ENCODE peak calls at places on chromosomes 2 and 18, in five cellular contexts. S, I, T, O and Q are unnamed samples.

GRCh38 chr2:42905341-42906114 is 113.1 kb upstream of the HAAO start:
- DNase-seq in S (no peak), I (no peak), T (no peak), O (no peak), Q (no peak)

GRCh38 chr2:144359684-144360083 is 160.2 kb downstream of the ZEB2 start:
- DNase-seq in S (no peak), I (no peak), T (no peak), O (no peak), Q (no peak)

GRCh38 chr2:207765541-207765940 is 4.2 kb downstream of the FZD5 start:
- DNase-seq in S (no peak), I (no peak), T (no peak), O (no peak), Q (no peak)

GRCh38 chr2:3355951-3356569 is 21.6 kb downstream of the EIPR1 start:
- DNase-seq in S (no peak), I (no peak), T (no peak), O (no peak), Q (no peak)

GRCh38 chr2:150107816-150108215 is 379.7 kb downstream of the RND3 start:
- DNase-seq in S (no peak), I (peak; percentile 95), T (no peak), O (no peak), Q (no peak)

GRCh38 chr2:152093464-152093863 is 5.4 kb downstream of the CACNB4 start:
- DNase-seq in S (no peak), I (no peak), T (no peak), O (no peak), Q (no peak)

GRCh38 chr2:16036951-16037350 is 96.6 kb downstream of the MYCN start:
- DNase-seq in S (no peak), I (no peak), T (no peak), O (no peak), Q (no peak)

GRCh38 chr2:1717129-1717528 is 27.2 kb downstream of the PXDN start:
- DNase-seq in S (no peak), I (peak; percentile 93), T (no peak), O (no peak), Q (no peak)

GRCh38 chr2:236892721-236893120 is 193.0 kb upstream of the COPS8 start:
- DNase-seq in S (no peak), I (peak; percentile 54), T (no peak), O (no peak), Q (no peak)

GRCh38 chr2:12304494-12305228 is 412.1 kb upstream of the TRIB2 start:
- DNase-seq in S (no peak), I (no peak), T (no peak), O (no peak), Q (no peak)

GRCh38 chr18:50194623-50195532 is at the start of gene MYO5B:
- DNase-seq in S (peak; percentile 57), I (peak; percentile 85), T (no peak), O (peak; percentile 79), Q (peak; percentile 88)

GRCh38 chr18:8478166-8478967 is 130.9 kb upstream of the RAB12 start:
- DNase-seq in S (peak; percentile 73), I (peak; percentile 67), T (peak; percentile 28), O (peak; percentile 80), Q (peak; percentile 79)

GRCh38 chr2:133477614-133477990 is 90.7 kb downstream of the NCKAP5 start:
- DNase-seq in S (no peak), I (peak; percentile 96), T (no peak), O (no peak), Q (no peak)

GRCh38 chr2:66481100-66481549 is 46.2 kb downstream of the MEIS1 start:
- DNase-seq in S (no peak), I (peak; percentile 45), T (no peak), O (no peak), Q (no peak)

GRCh38 chr2:232479341-232480200 is 8.1 kb downstream of the ECEL1 start:
- DNase-seq in S (no peak), I (no peak), T (peak; percentile 2), O (no peak), Q (no peak)

GRCh38 chr18:72833471-72833870 is 34.3 kb downstream of the NETO1 start:
- DNase-seq in S (no peak), I (peak; percentile 35), T (no peak), O (no peak), Q (no peak)

GRCh38 chr2:20537423-20538307 is 90.8 kb downstream of the RHOB start:
- DNase-seq in S (no peak), I (no peak), T (no peak), O (no peak), Q (no peak)

GRCh38 chr2:64259301-64259700 is 115.1 kb upstream of the PELI1 start:
- DNase-seq in S (no peak), I (peak; percentile 72), T (no peak), O (no peak), Q (no peak)

GRCh38 chr2:1550658-1551316 is 137.5 kb downstream of the TPO start:
- DNase-seq in S (peak; percentile 38), I (peak; percentile 50), T (peak; percentile 42), O (peak; percentile 75), Q (peak; percentile 84)

GRCh38 chr2:86518498-86518897 is 44.7 kb downstream of the CHMP3 start:
- DNase-seq in S (peak; percentile 15), I (peak; percentile 12), T (no peak), O (no peak), Q (no peak)

GRCh38 chr18:395481-396250 is 104.8 kb downstream of the COLEC12 start:
- DNase-seq in S (no peak), I (no peak), T (no peak), O (no peak), Q (no peak)

GRCh38 chr2:177275041-177275440 is 10.5 kb upstream of the NFE2L2 start:
- DNase-seq in S (no peak), I (peak; percentile 80), T (no peak), O (no peak), Q (no peak)

GRCh38 chr18:56314396-56314795 is 324.0 kb downstream of the TXNL1 start:
- DNase-seq in S (no peak), I (peak; percentile 5), T (no peak), O (no peak), Q (no peak)

GRCh38 chr2:207397917-207398655 is 131.7 kb upstream of the CREB1 start:
- DNase-seq in S (no peak), I (no peak), T (no peak), O (no peak), Q (no peak)

GRCh38 chr2:120596191-120596781 is 139.4 kb upstream of the GLI2 start:
- DNase-seq in S (no peak), I (no peak), T (no peak), O (no peak), Q (no peak)

DNA sequence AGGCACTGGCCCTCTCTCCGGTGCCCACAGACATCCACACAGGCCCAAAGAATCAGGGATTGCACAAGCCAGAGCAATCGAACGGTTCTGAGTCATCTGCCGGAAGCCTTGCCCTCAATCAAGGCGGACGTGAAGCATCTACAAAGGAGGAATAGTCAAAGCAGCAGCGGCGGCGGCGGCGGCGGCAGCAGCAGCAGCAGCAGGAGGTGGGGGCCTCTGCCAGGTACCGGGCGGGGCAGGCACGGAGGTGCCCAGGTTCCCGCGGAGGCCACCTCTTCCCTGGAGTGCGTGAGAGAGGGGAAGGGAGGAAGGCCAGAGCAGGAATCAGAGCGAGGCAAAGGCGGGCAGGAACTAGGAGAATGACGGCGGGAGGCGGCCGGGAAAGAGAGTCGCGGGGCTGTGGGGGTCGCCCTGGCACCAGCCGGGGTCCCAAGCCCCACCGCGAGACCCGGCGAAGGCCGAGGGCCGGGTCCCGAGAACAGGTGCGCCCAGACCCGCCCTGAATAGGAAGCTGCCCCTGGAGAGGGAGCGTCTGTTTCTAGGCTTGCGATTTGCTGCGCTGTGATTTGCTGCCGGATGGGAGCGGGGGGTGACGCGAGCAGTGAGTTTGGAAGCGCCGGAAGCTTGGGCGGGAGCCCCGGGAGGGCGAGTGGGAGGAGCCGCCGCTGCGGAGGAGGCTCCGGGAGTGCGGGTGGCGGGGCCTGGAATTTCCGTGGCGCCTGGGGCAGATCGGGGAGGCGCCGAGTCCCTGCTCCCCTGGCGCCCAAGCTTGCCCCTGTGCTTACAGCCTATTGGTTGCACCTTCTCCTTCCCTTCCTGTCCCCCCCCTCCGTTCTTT is at the start of gene SERPINB8:
- DNase-seq in S (peak; percentile 92), I (peak; percentile 98), T (peak; percentile 92), O (peak; percentile 86), Q (peak; percentile 80)
- TF ChIP-seq CTCF in S (no peak), I (no peak), T (no peak), O (no peak), Q (no peak)

GRCh38 chr2:159133795-159134194 is 152.7 kb downstream of the WDSUB1 start:
- DNase-seq in S (peak; percentile 15), I (no peak), T (no peak), O (no peak), Q (no peak)
- TF ChIP-seq CTCF in S (no peak), I (no peak), T (no peak), O (no peak), Q (no peak)

GRCh38 chr2:194559964-194560363 is 1097.1 kb upstream of the SLC39A10 start:
- DNase-seq in S (no peak), I (no peak), T (no peak), O (no peak), Q (no peak)
- TF ChIP-seq CTCF in S (peak; percentile 8), I (no peak), T (no peak), O (no peak), Q (no peak)

DNA sequence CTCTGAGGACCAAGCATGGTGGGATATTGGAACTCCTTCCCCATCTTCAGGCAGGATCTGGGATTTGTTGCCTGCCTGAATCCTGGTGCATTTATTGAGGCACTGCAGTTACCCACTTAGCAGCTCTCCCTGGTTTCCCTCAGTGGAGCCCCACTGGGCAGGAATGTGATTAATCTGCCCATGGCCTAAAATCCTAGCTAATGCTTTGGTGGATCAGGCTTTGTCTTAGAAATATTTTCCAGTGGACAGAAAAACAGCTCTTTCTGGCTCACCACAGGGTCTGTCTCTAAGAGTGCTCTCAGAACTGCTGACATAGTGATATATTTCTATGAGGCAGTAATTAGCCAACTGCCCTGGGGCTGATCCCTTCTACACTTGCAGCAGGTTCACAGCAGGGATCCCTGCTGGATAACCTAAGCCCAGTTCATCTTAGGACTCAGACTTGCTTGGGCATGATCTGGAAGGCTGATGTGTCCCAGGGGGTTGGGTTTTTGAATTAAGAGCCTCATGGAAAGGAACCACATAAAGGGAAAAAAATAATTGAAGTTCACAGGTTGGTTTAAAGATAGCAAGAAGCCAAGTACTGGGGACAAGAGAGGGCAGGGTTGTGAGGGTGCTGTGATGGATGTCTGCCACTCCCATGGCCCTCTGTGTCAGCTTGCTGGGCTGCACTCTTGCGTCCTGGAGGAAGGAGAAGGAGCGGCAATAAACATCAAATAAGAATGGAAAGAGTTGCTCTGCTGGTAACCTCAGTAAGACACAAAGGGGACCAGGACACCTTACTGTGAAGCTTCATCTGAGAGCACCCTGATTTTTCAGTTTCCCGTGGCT is 44.2 kb upstream of the ZDBF2 start:
- DNase-seq in S (no peak), I (peak; percentile 94), T (no peak), O (no peak), Q (no peak)
- TF ChIP-seq CTCF in S (no peak), I (peak; percentile 38), T (no peak), O (no peak), Q (no peak)

GRCh38 chr18:60537074-60537473 is 164.5 kb upstream of the MC4R start:
- DNase-seq in S (no peak), I (no peak), T (no peak), O (no peak), Q (no peak)

GRCh38 chr18:60538891-60539290 is 166.3 kb upstream of the MC4R start:
- DNase-seq in S (no peak), I (peak; percentile 65), T (no peak), O (no peak), Q (no peak)

DNA sequence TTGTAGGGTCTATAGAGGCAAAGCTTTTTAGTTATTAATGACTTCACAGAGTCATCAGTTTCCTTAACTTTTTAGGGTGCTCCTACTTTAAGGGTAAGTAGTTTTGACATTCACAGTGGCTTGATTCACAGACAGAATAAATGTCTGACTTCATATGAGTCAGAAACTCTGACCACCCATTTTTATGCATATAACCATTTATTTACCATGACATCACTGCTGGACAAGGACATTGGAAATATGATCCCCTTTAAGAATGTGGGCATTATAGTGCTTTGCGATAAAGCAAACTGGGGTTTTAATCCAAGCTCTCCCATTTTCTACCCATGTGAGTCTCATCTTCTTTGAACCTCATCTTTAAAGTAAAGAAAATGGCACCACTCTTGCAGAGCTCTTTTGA is 162.0 kb upstream of the MC4R start:
- DNase-seq in S (no peak), I (peak; percentile 39), T (no peak), O (no peak), Q (no peak)
- TF ChIP-seq CTCF in S (no peak), I (no peak), T (no peak), O (no peak), Q (no peak)